ENCODE peak calls at places on chromosome 21, in ten cellular contexts. One of them, this sample, is unnamed.

GRCh38 chr21:31184462-31184861 is 146.2 kb upstream of the KRTAP19-8 start:
- DNase-seq in pancreas: no peak
- DNase-seq in transverse colon: no peak
- DNase-seq in H9: no peak
- DNase-seq in cardiac muscle cell: no peak
- DNase-seq in aorta: no peak
- DNase-seq in suprapubic skin: no peak
- DNase-seq in PC-9: no peak
- DNase-seq in mucosa of descending colon: no peak
- DNase-seq in fibroblast of lung: no peak
- DNase-seq in this sample: no peak

GRCh38 chr21:41438425-41439113 is 12.5 kb downstream of the MX1 start:
- DNase-seq in pancreas: no peak
- DNase-seq in transverse colon: no peak
- DNase-seq in H9: no peak
- DNase-seq in cardiac muscle cell: no peak
- DNase-seq in aorta: no peak
- DNase-seq in suprapubic skin: no peak
- DNase-seq in PC-9: no peak
- DNase-seq in mucosa of descending colon: no peak
- DNase-seq in fibroblast of lung: no peak
- DNase-seq in this sample: peak; percentile 31

GRCh38 chr21:38849776-38850175 is 44.0 kb downstream of the ETS2 start:
- DNase-seq in pancreas: no peak
- DNase-seq in transverse colon: no peak
- DNase-seq in H9: no peak
- DNase-seq in cardiac muscle cell: no peak
- DNase-seq in aorta: no peak
- DNase-seq in suprapubic skin: no peak
- DNase-seq in PC-9: no peak
- DNase-seq in mucosa of descending colon: no peak
- DNase-seq in fibroblast of lung: no peak
- DNase-seq in this sample: no peak

GRCh38 chr21:43323244-43324005 is 103.5 kb downstream of the SIK1 start:
- DNase-seq in pancreas: peak; percentile 87
- DNase-seq in transverse colon: no peak
- DNase-seq in H9: no peak
- DNase-seq in cardiac muscle cell: no peak
- DNase-seq in aorta: no peak
- DNase-seq in suprapubic skin: no peak
- DNase-seq in PC-9: no peak
- DNase-seq in mucosa of descending colon: no peak
- DNase-seq in fibroblast of lung: no peak
- DNase-seq in this sample: no peak

GRCh38 chr21:19490481-19490880 is 1086.9 kb upstream of the TMPRSS15 start:
- DNase-seq in pancreas: no peak
- DNase-seq in transverse colon: no peak
- DNase-seq in H9: no peak
- DNase-seq in cardiac muscle cell: no peak
- DNase-seq in aorta: no peak
- DNase-seq in suprapubic skin: no peak
- DNase-seq in PC-9: no peak
- DNase-seq in mucosa of descending colon: no peak
- DNase-seq in fibroblast of lung: no peak
- DNase-seq in this sample: no peak

GRCh38 chr21:42403611-42404231 is at the start of gene UBASH3A:
- DNase-seq in pancreas: no peak
- DNase-seq in transverse colon: peak; percentile 14
- DNase-seq in H9: no peak
- DNase-seq in cardiac muscle cell: no peak
- DNase-seq in aorta: peak; percentile 40
- DNase-seq in suprapubic skin: no peak
- DNase-seq in PC-9: no peak
- DNase-seq in mucosa of descending colon: no peak
- DNase-seq in fibroblast of lung: no peak
- DNase-seq in this sample: no peak

GRCh38 chr21:18245493-18245967 is 897 bp downstream of the CHODL start:
- DNase-seq in pancreas: no peak
- DNase-seq in transverse colon: no peak
- DNase-seq in H9: no peak
- DNase-seq in cardiac muscle cell: no peak
- DNase-seq in aorta: peak; percentile 67
- DNase-seq in suprapubic skin: no peak
- DNase-seq in PC-9: no peak
- DNase-seq in mucosa of descending colon: peak; percentile 24
- DNase-seq in fibroblast of lung: no peak
- DNase-seq in this sample: no peak

GRCh38 chr21:25220954-25221353 is 386.3 kb downstream of the MRPL39 start:
- DNase-seq in pancreas: no peak
- DNase-seq in transverse colon: no peak
- DNase-seq in H9: no peak
- DNase-seq in cardiac muscle cell: no peak
- DNase-seq in aorta: no peak
- DNase-seq in suprapubic skin: no peak
- DNase-seq in PC-9: no peak
- DNase-seq in mucosa of descending colon: no peak
- DNase-seq in fibroblast of lung: no peak
- DNase-seq in this sample: no peak

DNA sequence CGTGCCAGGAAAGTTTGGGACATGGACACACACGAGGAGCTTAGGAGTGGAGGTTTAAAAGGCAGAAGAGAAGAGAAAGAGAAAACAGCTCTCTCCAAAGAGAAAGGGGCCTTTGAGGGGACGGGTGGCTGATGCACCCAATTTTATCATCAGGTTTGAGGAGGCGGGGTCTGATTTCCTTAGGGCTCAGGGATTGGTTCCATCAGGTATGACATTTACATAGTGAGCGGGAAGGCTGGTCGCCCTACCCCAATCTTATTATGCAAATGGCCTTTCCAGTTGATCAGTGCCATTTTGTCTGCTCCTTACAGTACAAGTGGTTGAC is 749.1 kb upstream of the TPTE start:
- DNase-seq in pancreas: no peak
- DNase-seq in transverse colon: no peak
- DNase-seq in H9: no peak
- DNase-seq in cardiac muscle cell: no peak
- DNase-seq in aorta: no peak
- DNase-seq in suprapubic skin: peak; percentile 80
- DNase-seq in PC-9: no peak
- DNase-seq in mucosa of descending colon: no peak
- DNase-seq in fibroblast of lung: no peak
- DNase-seq in this sample: no peak
- H3K9me3 ChIP-seq in pancreas: no peaks in the 10 kb centered on the region
- H3K9me3 ChIP-seq in transverse colon: peaks cover 35% of the 10 kb centered on the region
- H3K9me3 ChIP-seq in H9: peaks cover 99% of the 10 kb centered on the region
- H3K9me3 ChIP-seq in cardiac muscle cell: peaks cover 23% of the 10 kb centered on the region
- H3K9me3 ChIP-seq in aorta: peaks cover 3% of the 10 kb centered on the region
- H3K9me3 ChIP-seq in suprapubic skin: peaks cover 58% of the 10 kb centered on the region
- H3K9me3 ChIP-seq in PC-9: no peaks in the 10 kb centered on the region
- H3K9me3 ChIP-seq in mucosa of descending colon: peaks cover 95% of the 10 kb centered on the region
- H3K9me3 ChIP-seq in fibroblast of lung: peaks cover 5% of the 10 kb centered on the region
- H3K9me3 ChIP-seq in this sample: no peaks in the 10 kb centered on the region

GRCh38 chr21:44461438-44462089 is 6.3 kb downstream of the LRRC3 start:
- DNase-seq in pancreas: no peak
- DNase-seq in transverse colon: no peak
- DNase-seq in H9: peak; percentile 25
- DNase-seq in cardiac muscle cell: no peak
- DNase-seq in aorta: peak; percentile 70
- DNase-seq in suprapubic skin: no peak
- DNase-seq in PC-9: no peak
- DNase-seq in mucosa of descending colon: no peak
- DNase-seq in fibroblast of lung: no peak
- DNase-seq in this sample: no peak

GRCh38 chr21:44462090-44462833 is 7.0 kb downstream of the LRRC3 start:
- DNase-seq in pancreas: no peak
- DNase-seq in transverse colon: no peak
- DNase-seq in H9: no peak
- DNase-seq in cardiac muscle cell: no peak
- DNase-seq in aorta: peak; percentile 71
- DNase-seq in suprapubic skin: no peak
- DNase-seq in PC-9: no peak
- DNase-seq in mucosa of descending colon: no peak
- DNase-seq in fibroblast of lung: no peak
- DNase-seq in this sample: no peak

GRCh38 chr21:44459712-44460440 is 4.6 kb downstream of the LRRC3 start:
- DNase-seq in pancreas: no peak
- DNase-seq in transverse colon: no peak
- DNase-seq in H9: no peak
- DNase-seq in cardiac muscle cell: no peak
- DNase-seq in aorta: peak; percentile 55
- DNase-seq in suprapubic skin: no peak
- DNase-seq in PC-9: no peak
- DNase-seq in mucosa of descending colon: peak; percentile 43
- DNase-seq in fibroblast of lung: no peak
- DNase-seq in this sample: no peak

GRCh38 chr21:44460441-44460755 is 5.1 kb downstream of the LRRC3 start:
- DNase-seq in pancreas: no peak
- DNase-seq in transverse colon: no peak
- DNase-seq in H9: no peak
- DNase-seq in cardiac muscle cell: no peak
- DNase-seq in aorta: peak; percentile 8
- DNase-seq in suprapubic skin: no peak
- DNase-seq in PC-9: no peak
- DNase-seq in mucosa of descending colon: no peak
- DNase-seq in fibroblast of lung: no peak
- DNase-seq in this sample: no peak

DNA sequence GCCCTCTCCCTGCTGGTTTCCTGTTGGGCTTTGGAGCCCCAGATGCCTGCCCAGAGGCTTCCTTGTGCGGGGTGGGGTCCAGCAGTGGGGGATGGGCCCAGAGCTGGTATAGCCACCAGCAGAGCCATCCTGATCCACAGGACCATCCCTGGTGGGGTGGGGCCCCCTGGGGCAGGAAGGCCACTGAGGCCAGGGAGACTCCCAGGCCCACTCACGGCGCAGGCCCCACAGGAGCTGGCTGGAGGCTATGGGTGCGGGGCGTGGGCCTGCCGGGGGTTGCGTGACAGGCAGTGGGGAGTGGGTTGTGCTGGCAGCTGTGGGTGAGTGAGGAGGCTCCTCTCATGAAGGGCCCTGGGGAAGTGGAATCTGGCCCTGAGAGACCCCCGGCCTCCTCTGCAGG is 5.7 kb downstream of the LRRC3 start:
- DNase-seq in pancreas: no peak
- DNase-seq in transverse colon: no peak
- DNase-seq in H9: no peak
- DNase-seq in cardiac muscle cell: no peak
- DNase-seq in aorta: peak; percentile 70
- DNase-seq in suprapubic skin: no peak
- DNase-seq in PC-9: no peak
- DNase-seq in mucosa of descending colon: no peak
- DNase-seq in fibroblast of lung: no peak
- DNase-seq in this sample: no peak
- H3K4me1 ChIP-seq in pancreas: no peaks in the 10 kb centered on the region
- H3K4me1 ChIP-seq in transverse colon: peaks cover 5% of the 10 kb centered on the region
- H3K4me1 ChIP-seq in H9: no peaks in the 10 kb centered on the region
- H3K4me1 ChIP-seq in cardiac muscle cell: peaks cover under 1% of the 10 kb centered on the region
- H3K4me1 ChIP-seq in aorta: no peaks in the 10 kb centered on the region
- H3K4me1 ChIP-seq in suprapubic skin: peaks cover 7% of the 10 kb centered on the region
- H3K4me1 ChIP-seq in PC-9: no peaks in the 10 kb centered on the region
- H3K4me1 ChIP-seq in mucosa of descending colon: peaks cover 4% of the 10 kb centered on the region
- H3K4me1 ChIP-seq in fibroblast of lung: no peaks in the 10 kb centered on the region
- H3K4me1 ChIP-seq in this sample: peaks cover 6% of the 10 kb centered on the region

GRCh38 chr21:20523191-20523590 is 475.0 kb upstream of the NCAM2 start:
- DNase-seq in pancreas: no peak
- DNase-seq in transverse colon: no peak
- DNase-seq in H9: no peak
- DNase-seq in cardiac muscle cell: no peak
- DNase-seq in aorta: no peak
- DNase-seq in suprapubic skin: no peak
- DNase-seq in PC-9: no peak
- DNase-seq in mucosa of descending colon: no peak
- DNase-seq in fibroblast of lung: no peak
- DNase-seq in this sample: no peak
- H3K9me3 ChIP-seq in pancreas: no peaks in the 10 kb centered on the region
- H3K9me3 ChIP-seq in transverse colon: no peaks in the 10 kb centered on the region
- H3K9me3 ChIP-seq in H9: no peaks in the 10 kb centered on the region
- H3K9me3 ChIP-seq in cardiac muscle cell: no peaks in the 10 kb centered on the region
- H3K9me3 ChIP-seq in aorta: no peaks in the 10 kb centered on the region
- H3K9me3 ChIP-seq in suprapubic skin: no peaks in the 10 kb centered on the region
- H3K9me3 ChIP-seq in PC-9: no peaks in the 10 kb centered on the region
- H3K9me3 ChIP-seq in mucosa of descending colon: no peaks in the 10 kb centered on the region
- H3K9me3 ChIP-seq in fibroblast of lung: no peaks in the 10 kb centered on the region
- H3K9me3 ChIP-seq in this sample: no peaks in the 10 kb centered on the region

GRCh38 chr21:32521736-32522360 is 63.5 kb downstream of the TCP10L start:
- DNase-seq in pancreas: no peak
- DNase-seq in transverse colon: no peak
- DNase-seq in H9: no peak
- DNase-seq in cardiac muscle cell: no peak
- DNase-seq in aorta: no peak
- DNase-seq in suprapubic skin: no peak
- DNase-seq in PC-9: no peak
- DNase-seq in mucosa of descending colon: no peak
- DNase-seq in fibroblast of lung: no peak
- DNase-seq in this sample: no peak

GRCh38 chr21:32523463-32523862 is 61.9 kb downstream of the TCP10L start:
- DNase-seq in pancreas: no peak
- DNase-seq in transverse colon: no peak
- DNase-seq in H9: no peak
- DNase-seq in cardiac muscle cell: no peak
- DNase-seq in aorta: no peak
- DNase-seq in suprapubic skin: no peak
- DNase-seq in PC-9: no peak
- DNase-seq in mucosa of descending colon: no peak
- DNase-seq in fibroblast of lung: no peak
- DNase-seq in this sample: no peak

GRCh38 chr21:32519945-32520884 is 65.1 kb downstream of the TCP10L start:
- DNase-seq in pancreas: no peak
- DNase-seq in transverse colon: no peak
- DNase-seq in H9: no peak
- DNase-seq in cardiac muscle cell: peak; percentile 10
- DNase-seq in aorta: no peak
- DNase-seq in suprapubic skin: no peak
- DNase-seq in PC-9: no peak
- DNase-seq in mucosa of descending colon: no peak
- DNase-seq in fibroblast of lung: no peak
- DNase-seq in this sample: no peak

GRCh38 chr21:32524010-32524719 is 61.2 kb downstream of the TCP10L start:
- DNase-seq in pancreas: no peak
- DNase-seq in transverse colon: no peak
- DNase-seq in H9: no peak
- DNase-seq in cardiac muscle cell: peak; percentile 80
- DNase-seq in aorta: peak; percentile 81
- DNase-seq in suprapubic skin: no peak
- DNase-seq in PC-9: peak; percentile 9
- DNase-seq in mucosa of descending colon: no peak
- DNase-seq in fibroblast of lung: peak; percentile 81
- DNase-seq in this sample: peak; percentile 82

DNA sequence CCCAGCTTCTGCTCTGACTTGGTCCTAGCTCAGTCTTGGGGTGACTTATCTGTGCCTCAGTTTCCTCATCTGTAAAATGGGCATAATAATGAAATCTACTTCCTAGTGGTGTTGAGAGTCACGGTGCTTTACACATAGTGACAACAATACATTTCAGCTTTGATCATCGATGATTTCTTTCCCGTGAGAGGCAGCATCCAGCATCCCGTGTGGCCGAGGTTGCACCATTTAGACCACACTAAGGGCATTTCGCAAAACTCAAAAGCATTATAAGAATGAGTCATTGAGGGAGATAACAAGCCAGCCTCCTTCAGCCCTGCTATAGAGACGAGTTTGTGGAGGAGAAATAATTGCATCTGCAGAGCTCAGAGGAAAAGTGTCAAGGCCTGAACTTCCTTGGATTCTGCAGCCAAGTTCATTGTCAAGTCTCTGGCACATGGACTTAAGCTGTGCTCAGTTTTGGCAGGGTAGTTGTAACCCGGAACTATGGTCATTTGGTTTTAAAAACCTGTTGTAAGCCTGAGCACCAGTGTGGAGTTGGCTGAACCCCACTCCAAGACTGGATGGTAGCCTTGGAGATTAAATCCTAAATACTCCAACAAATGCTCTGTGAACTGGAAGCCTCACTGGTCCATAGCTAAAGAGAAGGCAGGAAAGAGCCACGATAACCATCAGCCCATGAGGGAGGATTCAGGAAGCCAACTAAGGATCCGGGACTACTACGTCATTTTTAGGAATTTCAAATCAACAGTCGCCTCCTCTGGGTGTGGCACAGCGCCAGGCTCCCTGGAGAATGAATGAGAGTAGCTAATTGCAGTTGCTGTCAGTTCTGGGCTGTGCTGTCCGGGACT is 64.2 kb downstream of the TCP10L start:
- DNase-seq in pancreas: peak; percentile 70
- DNase-seq in transverse colon: peak; percentile 63
- DNase-seq in H9: no peak
- DNase-seq in cardiac muscle cell: peak; percentile 98
- DNase-seq in aorta: peak; percentile 94
- DNase-seq in suprapubic skin: peak; percentile 90
- DNase-seq in PC-9: peak; percentile 70
- DNase-seq in mucosa of descending colon: peak; percentile 75
- DNase-seq in fibroblast of lung: peak; percentile 97
- DNase-seq in this sample: peak; percentile 91
- H3K4me1 ChIP-seq in pancreas: no peaks in the 10 kb centered on the region
- H3K4me1 ChIP-seq in transverse colon: peaks cover 10% of the 10 kb centered on the region
- H3K4me1 ChIP-seq in H9: no peaks in the 10 kb centered on the region
- H3K4me1 ChIP-seq in cardiac muscle cell: no peaks in the 10 kb centered on the region
- H3K4me1 ChIP-seq in aorta: no peaks in the 10 kb centered on the region
- H3K4me1 ChIP-seq in suprapubic skin: peaks cover 21% of the 10 kb centered on the region
- H3K4me1 ChIP-seq in PC-9: no peaks in the 10 kb centered on the region
- H3K4me1 ChIP-seq in mucosa of descending colon: no peaks in the 10 kb centered on the region
- H3K4me1 ChIP-seq in fibroblast of lung: peaks cover 11% of the 10 kb centered on the region
- H3K4me1 ChIP-seq in this sample: peaks cover 61% of the 10 kb centered on the region

This sample was measured in SJSA1.